ENCODE peak calls at places on chromosomes 2 and 18, in six cellular contexts. T, I, N, O, V and Q are unnamed samples. For H3K27me3, the result is how much of the 10 kb centered on the place peaks cover.

GRCh38 chr2:127575941-127576432 is 40.5 kb downstream of the MYO7B start:
- DNase-seq in T (no peak), I (no peak), N (no peak), O (no peak), V (no peak), Q (no peak)

GRCh38 chr2:157559461-157559860 is 69.2 kb downstream of the ACVR1C start:
- DNase-seq in T (no peak), I (no peak), N (no peak), O (no peak), V (no peak), Q (no peak)

GRCh38 chr2:46555011-46555410 is 75.6 kb downstream of the TMEM247 start:
- DNase-seq in T (no peak), I (peak), N (no peak), O (no peak), V (no peak), Q (no peak)

GRCh38 chr18:79934311-79935097 is 16.9 kb downstream of the SLC66A2 start:
- DNase-seq in T (no peak), I (peak), N (no peak), O (peak), V (peak), Q (no peak)

GRCh38 chr2:173553589-173553988 is 198.9 kb downstream of the CDCA7 start:
- DNase-seq in T (peak), I (no peak), N (no peak), O (no peak), V (no peak), Q (no peak)

GRCh38 chr2:9235388-9236344 is 29.1 kb downstream of the ASAP2 start:
- DNase-seq in T (peak), I (peak), N (no peak), O (no peak), V (no peak), Q (no peak)

GRCh38 chr2:236970656-236971010 is 115.1 kb upstream of the COPS8 start:
- DNase-seq in T (no peak), I (no peak), N (no peak), O (no peak), V (no peak), Q (no peak)

GRCh38 chr2:241503776-241504392 is 4.5 kb downstream of the STK25 start:
- DNase-seq in T (no peak), I (no peak), N (no peak), O (no peak), V (no peak), Q (no peak)

GRCh38 chr2:206020151-206020550 is 65.8 kb downstream of the INO80D start:
- DNase-seq in T (no peak), I (no peak), N (no peak), O (no peak), V (no peak), Q (no peak)

GRCh38 chr2:126905991-126906390 is 7.3 kb downstream of the TEX51 start:
- DNase-seq in T (no peak), I (no peak), N (no peak), O (no peak), V (no peak), Q (no peak)

GRCh38 chr18:80109676-80110078 is 615 bp downstream of the ADNP2 start:
- DNase-seq in T (peak), I (peak), N (peak), O (peak), V (peak), Q (no peak)

GRCh38 chr2:173062806-173063205 is 12.8 kb upstream of the MAP3K20 start:
- DNase-seq in T (no peak), I (no peak), N (no peak), O (no peak), V (no peak), Q (no peak)

GRCh38 chr2:64760131-64760530 is 106.4 kb upstream of the SERTAD2 start:
- DNase-seq in T (no peak), I (no peak), N (no peak), O (no peak), V (no peak), Q (no peak)

GRCh38 chr2:65587779-65588178 is 155.4 kb upstream of the SPRED2 start:
- DNase-seq in T (no peak), I (no peak), N (no peak), O (no peak), V (no peak), Q (no peak)

GRCh38 chr2:201523506-201523905 is 72.0 kb downstream of the STRADB start:
- DNase-seq in T (peak), I (no peak), N (no peak), O (no peak), V (no peak), Q (no peak)

GRCh38 chr2:148201075-148202004 is 180.4 kb downstream of the MBD5 start:
- DNase-seq in T (no peak), I (peak), N (peak), O (peak), V (no peak), Q (peak)

GRCh38 chr18:56890632-56891031 is 239.5 kb downstream of the WDR7 start:
- DNase-seq in T (peak), I (no peak), N (no peak), O (no peak), V (no peak), Q (no peak)
- H3K27ac ChIP-seq in T (peak), I (no peak), N (no peak), O (no peak), V (no peak), Q (no peak)

GRCh38 chr2:138922973-138923563 is 142.9 kb upstream of the NXPH2 start:
- DNase-seq in T (peak), I (no peak), N (no peak), O (no peak), V (no peak), Q (no peak)

DNA sequence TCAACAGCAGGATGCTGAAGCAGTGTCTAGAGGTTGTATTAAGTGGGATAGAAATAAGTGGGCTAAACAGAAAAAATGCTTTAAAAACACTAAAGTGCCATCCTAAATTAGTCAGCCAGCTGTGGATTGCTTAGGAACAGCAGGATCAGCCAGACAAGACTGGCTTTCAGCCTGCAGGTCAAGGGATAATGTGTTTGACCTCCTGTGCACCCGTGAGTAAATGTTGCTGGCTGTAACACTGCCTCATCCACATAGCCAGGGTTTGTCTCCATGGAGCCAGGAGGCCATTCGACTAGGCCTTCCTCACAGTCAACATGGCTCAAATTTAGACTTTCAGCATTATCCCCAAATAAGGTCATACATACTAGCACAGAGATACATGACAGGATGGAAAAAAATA is 139.1 kb upstream of the NXPH2 start:
- DNase-seq in T (no peak), I (no peak), N (no peak), O (no peak), V (no peak), Q (no peak)
- H3K27me3 ChIP-seq in T (under half), I (under half), N (under half), O (under half), V (under half), Q (under half)

GRCh38 chr18:12860530-12860929 is 23.5 kb downstream of the PTPN2 start:
- DNase-seq in T (no peak), I (no peak), N (no peak), O (no peak), V (no peak), Q (no peak)

GRCh38 chr18:12862467-12862866 is 21.6 kb downstream of the PTPN2 start:
- DNase-seq in T (peak), I (peak), N (no peak), O (no peak), V (no peak), Q (no peak)

GRCh38 chr18:12863687-12864086 is 20.4 kb downstream of the PTPN2 start:
- DNase-seq in T (no peak), I (no peak), N (no peak), O (no peak), V (no peak), Q (no peak)

GRCh38 chr18:12861637-12862036 is 22.4 kb downstream of the PTPN2 start:
- DNase-seq in T (no peak), I (no peak), N (no peak), O (no peak), V (no peak), Q (no peak)

DNA sequence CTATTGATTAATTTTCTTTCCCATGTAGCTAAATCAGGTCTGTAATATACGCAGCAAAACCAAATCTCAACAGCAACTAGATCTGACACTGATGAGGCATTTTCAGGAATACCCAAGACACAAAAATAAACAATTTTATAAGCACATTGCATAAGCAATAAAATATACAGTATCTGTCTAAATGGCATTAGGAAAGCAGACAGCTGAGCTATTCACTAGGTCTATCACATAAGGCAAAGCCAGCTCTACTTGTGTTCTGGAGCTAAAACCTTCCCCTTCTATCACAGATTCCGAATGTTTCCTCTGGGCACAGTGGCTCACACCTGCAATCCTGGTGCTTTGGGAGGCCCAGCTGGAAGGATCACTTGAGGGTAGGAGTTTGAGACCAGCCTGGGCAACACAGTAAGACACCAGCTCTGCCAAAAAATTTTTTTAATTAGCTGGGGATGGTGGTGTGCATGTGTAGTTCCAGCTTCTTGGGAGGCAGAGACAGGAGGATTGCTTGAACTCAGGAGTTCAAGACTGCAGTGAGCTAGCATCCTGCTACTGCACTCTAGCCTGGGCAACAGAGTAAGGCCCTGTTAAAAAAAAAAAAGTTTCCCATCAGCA is 21.1 kb downstream of the PTPN2 start:
- DNase-seq in T (no peak), I (no peak), N (no peak), O (no peak), V (no peak), Q (no peak)
- H3K27ac ChIP-seq in T (no peak), I (peak), N (no peak), O (no peak), V (no peak), Q (no peak)

DNA sequence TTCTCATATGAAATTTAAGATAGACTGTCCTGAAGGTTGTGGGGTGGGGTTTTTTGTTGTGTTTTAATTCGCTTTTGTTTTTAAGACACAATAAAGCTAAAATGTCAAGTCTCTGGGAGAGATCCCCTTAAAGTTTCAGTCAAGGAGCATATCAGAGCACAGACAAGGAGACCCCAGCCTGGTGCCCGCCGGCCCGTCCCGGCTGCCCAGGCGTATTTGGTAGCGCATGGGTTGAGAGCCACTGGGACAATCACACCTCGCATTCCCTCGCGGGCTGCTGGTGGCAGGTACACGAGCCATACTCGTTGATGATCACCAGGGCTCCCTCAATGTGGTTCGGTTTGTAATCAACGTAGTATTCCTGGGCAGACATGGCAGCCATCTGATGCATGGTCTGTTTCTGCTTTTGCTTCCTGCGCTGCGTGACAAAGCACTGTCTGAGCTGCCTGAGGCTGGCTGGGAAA is 2.5 kb downstream of the LRRTM1 start:
- DNase-seq in T (no peak), I (peak), N (no peak), O (no peak), V (no peak), Q (no peak)
- H3K27me3 ChIP-seq in T (half or more), I (under half), N (under half), O (half or more), V (under half), Q (under half)

DNA sequence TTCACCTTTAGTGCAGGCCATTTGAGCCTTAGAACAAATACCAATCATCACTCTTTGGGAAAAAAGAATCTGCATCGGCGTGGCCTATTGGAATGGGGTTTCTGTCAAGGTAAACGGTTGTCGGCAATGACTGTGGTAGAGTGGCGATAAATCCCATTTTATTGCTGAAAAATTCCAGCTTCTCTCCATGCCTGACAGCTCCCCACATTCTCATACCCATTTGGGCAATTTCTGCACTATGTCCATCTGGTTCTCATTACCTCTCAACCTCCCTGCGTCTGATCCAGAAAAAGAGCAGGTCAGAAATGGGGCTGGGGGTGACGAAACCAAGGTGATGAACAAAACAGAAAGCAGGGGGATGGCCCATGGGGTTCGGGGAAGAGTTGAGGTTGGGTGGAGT is 254.0 kb downstream of the MEIS1 start:
- DNase-seq in T (no peak), I (no peak), N (no peak), O (no peak), V (no peak), Q (no peak)
- H3K27ac ChIP-seq in T (no peak), I (no peak), N (no peak), O (no peak), V (no peak), Q (no peak)

DNA sequence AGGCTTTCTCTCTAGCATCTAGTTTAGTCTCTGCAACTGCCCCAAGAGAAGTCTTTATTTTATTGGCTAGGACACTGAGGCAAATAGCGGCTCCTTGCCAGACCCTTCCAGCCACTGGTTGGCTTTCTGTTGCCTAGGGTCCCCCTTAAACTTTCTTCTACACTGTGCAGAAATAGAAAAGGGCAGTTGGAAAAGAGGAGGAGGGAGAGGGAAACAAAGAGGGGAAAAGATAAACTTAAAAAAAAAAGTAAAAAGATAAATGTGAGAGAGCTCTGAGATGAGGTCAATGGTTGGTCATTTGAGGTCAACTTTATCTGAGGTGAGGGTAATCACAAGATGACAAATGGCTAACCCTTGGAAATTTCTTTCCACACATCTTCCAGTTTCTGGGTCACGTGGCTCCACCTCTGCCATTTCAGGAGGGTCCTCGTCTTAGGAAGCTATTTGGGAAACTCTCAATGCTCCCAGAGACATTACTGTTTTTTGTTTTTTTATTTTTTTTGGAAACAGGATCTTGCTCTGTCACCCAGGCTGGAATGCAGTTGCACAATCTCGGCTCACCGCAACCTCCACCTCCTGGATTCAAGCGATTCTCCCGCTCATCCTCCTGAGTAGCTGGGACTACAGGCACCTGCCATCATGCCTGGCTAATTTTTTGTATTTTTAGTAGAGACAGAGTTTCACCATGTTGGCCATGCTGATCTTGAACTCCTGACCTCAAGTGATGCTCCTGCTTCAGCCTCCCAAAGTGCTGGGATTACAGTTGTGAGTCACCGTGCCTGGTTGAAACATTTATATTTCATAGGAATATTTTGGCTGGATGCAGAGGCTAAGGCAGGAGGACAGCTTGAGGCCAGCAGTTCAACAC is 199.8 kb downstream of the TGIF1 start:
- DNase-seq in T (peak), I (no peak), N (no peak), O (no peak), V (no peak), Q (no peak)
- H3K27me3 ChIP-seq in T (under half), I (under half), N (under half), O (under half), V (under half), Q (under half)

DNA sequence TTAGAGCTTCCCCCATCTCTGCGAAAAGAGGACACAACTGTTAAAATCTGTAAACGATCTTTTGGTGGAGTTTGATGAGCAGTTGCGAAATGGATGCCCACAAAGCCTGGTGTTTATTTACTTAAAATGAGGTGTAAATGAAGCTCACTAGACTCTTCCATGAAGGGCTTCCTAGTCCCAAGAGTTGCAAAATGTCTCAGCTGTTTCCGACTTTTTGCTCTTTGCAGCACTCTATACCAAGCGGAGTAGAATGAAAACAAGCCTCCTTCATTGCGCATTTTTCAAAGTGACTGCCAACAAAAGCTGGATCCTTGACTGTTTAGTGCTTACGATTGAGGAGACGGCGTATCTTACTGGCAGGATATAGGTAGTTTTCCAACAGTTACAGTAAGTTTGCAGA is 43.0 kb downstream of the COLEC12 start:
- DNase-seq in T (no peak), I (no peak), N (no peak), O (no peak), V (no peak), Q (no peak)
- H3K27ac ChIP-seq in T (no peak), I (no peak), N (no peak), O (no peak), V (no peak), Q (no peak)